ENCODE peak calls at places on chromosomes 3 and 15, in six cellular contexts. One of them, this sample, is unnamed.

GRCh38 chr15:95325763-95326688 is 1004.5 kb upstream of the NR2F2 start:
- DNase-seq in left ventricle myocardium inferior: no peak
- DNase-seq in mucosa of descending colon: no peak
- DNase-seq in GM12878: no peak
- DNase-seq in astrocyte of the cerebellum: no peak
- DNase-seq in astrocyte: peak
- DNase-seq in this sample: no peak

GRCh38 chr3:141250828-141251227 is 19.2 kb downstream of the PXYLP1 start:
- DNase-seq in left ventricle myocardium inferior: no peak
- DNase-seq in mucosa of descending colon: no peak
- DNase-seq in GM12878: no peak
- DNase-seq in astrocyte of the cerebellum: no peak
- DNase-seq in astrocyte: peak
- DNase-seq in this sample: no peak

GRCh38 chr3:190697901-190698300 is 164.6 kb downstream of the GMNC start:
- DNase-seq in left ventricle myocardium inferior: no peak
- DNase-seq in mucosa of descending colon: no peak
- DNase-seq in GM12878: no peak
- DNase-seq in astrocyte of the cerebellum: peak
- DNase-seq in astrocyte: peak
- DNase-seq in this sample: peak

GRCh38 chr15:76140069-76140454 is 80.3 kb downstream of the TMEM266 start:
- DNase-seq in left ventricle myocardium inferior: no peak
- DNase-seq in mucosa of descending colon: no peak
- DNase-seq in GM12878: no peak
- DNase-seq in astrocyte of the cerebellum: no peak
- DNase-seq in astrocyte: no peak
- DNase-seq in this sample: no peak

GRCh38 chr15:31362121-31362520 is 35.5 kb downstream of the KLF13 start:
- DNase-seq in left ventricle myocardium inferior: peak
- DNase-seq in mucosa of descending colon: no peak
- DNase-seq in GM12878: no peak
- DNase-seq in astrocyte of the cerebellum: no peak
- DNase-seq in astrocyte: no peak
- DNase-seq in this sample: no peak

GRCh38 chr15:92928351-92928750 is 28.2 kb downstream of the CHD2 start:
- DNase-seq in left ventricle myocardium inferior: no peak
- DNase-seq in mucosa of descending colon: no peak
- DNase-seq in GM12878: no peak
- DNase-seq in astrocyte of the cerebellum: no peak
- DNase-seq in astrocyte: no peak
- DNase-seq in this sample: no peak

GRCh38 chr3:43217633-43218032 is 68.7 kb upstream of the SNRK start:
- DNase-seq in left ventricle myocardium inferior: no peak
- DNase-seq in mucosa of descending colon: no peak
- DNase-seq in GM12878: no peak
- DNase-seq in astrocyte of the cerebellum: no peak
- DNase-seq in astrocyte: no peak
- DNase-seq in this sample: peak

GRCh38 chr3:150300847-150301517 is 107.1 kb upstream of the TSC22D2 start:
- DNase-seq in left ventricle myocardium inferior: no peak
- DNase-seq in mucosa of descending colon: no peak
- DNase-seq in GM12878: no peak
- DNase-seq in astrocyte of the cerebellum: no peak
- DNase-seq in astrocyte: no peak
- DNase-seq in this sample: no peak

GRCh38 chr15:92681141-92681622 is 25.6 kb upstream of the FAM174B start:
- DNase-seq in left ventricle myocardium inferior: no peak
- DNase-seq in mucosa of descending colon: no peak
- DNase-seq in GM12878: no peak
- DNase-seq in astrocyte of the cerebellum: peak
- DNase-seq in astrocyte: peak
- DNase-seq in this sample: peak

GRCh38 chr15:36883705-36884355 is 216.5 kb downstream of the MEIS2 start:
- DNase-seq in left ventricle myocardium inferior: peak
- DNase-seq in mucosa of descending colon: peak
- DNase-seq in GM12878: peak
- DNase-seq in astrocyte of the cerebellum: peak
- DNase-seq in astrocyte: peak
- DNase-seq in this sample: peak

GRCh38 chr15:90402230-90402629 is 14.2 kb downstream of the IQGAP1 start:
- DNase-seq in left ventricle myocardium inferior: no peak
- DNase-seq in mucosa of descending colon: no peak
- DNase-seq in GM12878: no peak
- DNase-seq in astrocyte of the cerebellum: peak
- DNase-seq in astrocyte: peak
- DNase-seq in this sample: peak

GRCh38 chr3:128342701-128343180 is 123.9 kb downstream of the DNAJB8 start:
- DNase-seq in left ventricle myocardium inferior: no peak
- DNase-seq in mucosa of descending colon: no peak
- DNase-seq in GM12878: no peak
- DNase-seq in astrocyte of the cerebellum: no peak
- DNase-seq in astrocyte: no peak
- DNase-seq in this sample: no peak

GRCh38 chr3:109553573-109554371 is 216.4 kb upstream of the DPPA4 start:
- DNase-seq in left ventricle myocardium inferior: no peak
- DNase-seq in mucosa of descending colon: no peak
- DNase-seq in GM12878: no peak
- DNase-seq in astrocyte of the cerebellum: no peak
- DNase-seq in astrocyte: peak
- DNase-seq in this sample: no peak

GRCh38 chr15:60821462-60822061 is 342.6 kb upstream of the ICE2 start:
- DNase-seq in left ventricle myocardium inferior: no peak
- DNase-seq in mucosa of descending colon: no peak
- DNase-seq in GM12878: no peak
- DNase-seq in astrocyte of the cerebellum: no peak
- DNase-seq in astrocyte: no peak
- DNase-seq in this sample: no peak

GRCh38 chr3:51353566-51354140 is 31.4 kb upstream of the MANF start:
- DNase-seq in left ventricle myocardium inferior: no peak
- DNase-seq in mucosa of descending colon: no peak
- DNase-seq in GM12878: no peak
- DNase-seq in astrocyte of the cerebellum: no peak
- DNase-seq in astrocyte: no peak
- DNase-seq in this sample: no peak

GRCh38 chr3:62672270-62672987 is 202.8 kb downstream of the CADPS start:
- DNase-seq in left ventricle myocardium inferior: no peak
- DNase-seq in mucosa of descending colon: no peak
- DNase-seq in GM12878: no peak
- DNase-seq in astrocyte of the cerebellum: no peak
- DNase-seq in astrocyte: no peak
- DNase-seq in this sample: no peak

GRCh38 chr3:173709026-173709425 is 311.5 kb downstream of the NLGN1 start:
- DNase-seq in left ventricle myocardium inferior: no peak
- DNase-seq in mucosa of descending colon: no peak
- DNase-seq in GM12878: no peak
- DNase-seq in astrocyte of the cerebellum: peak
- DNase-seq in astrocyte: peak
- DNase-seq in this sample: no peak

GRCh38 chr15:100869151-100869999 is 10.3 kb upstream of the ALDH1A3 start:
- DNase-seq in left ventricle myocardium inferior: no peak
- DNase-seq in mucosa of descending colon: no peak
- DNase-seq in GM12878: no peak
- DNase-seq in astrocyte of the cerebellum: no peak
- DNase-seq in astrocyte: no peak
- DNase-seq in this sample: no peak

GRCh38 chr15:22262613-22263020 is 182.3 kb downstream of the OR4M2 start:
- DNase-seq in left ventricle myocardium inferior: no peak
- DNase-seq in mucosa of descending colon: peak
- DNase-seq in GM12878: no peak
- DNase-seq in astrocyte of the cerebellum: no peak
- DNase-seq in astrocyte: no peak
- DNase-seq in this sample: no peak

GRCh38 chr3:161043343-161044035 is 61.7 kb downstream of the B3GALNT1 start:
- DNase-seq in left ventricle myocardium inferior: no peak
- DNase-seq in mucosa of descending colon: no peak
- DNase-seq in GM12878: no peak
- DNase-seq in astrocyte of the cerebellum: no peak
- DNase-seq in astrocyte: no peak
- DNase-seq in this sample: no peak

GRCh38 chr3:52925405-52926313 is 28.3 kb upstream of the STIMATE start:
- DNase-seq in left ventricle myocardium inferior: no peak
- DNase-seq in mucosa of descending colon: no peak
- DNase-seq in GM12878: no peak
- DNase-seq in astrocyte of the cerebellum: no peak
- DNase-seq in astrocyte: no peak
- DNase-seq in this sample: no peak

GRCh38 chr3:49024449-49024848 is 2.5 kb downstream of the NDUFAF3 start:
- DNase-seq in left ventricle myocardium inferior: no peak
- DNase-seq in mucosa of descending colon: no peak
- DNase-seq in GM12878: no peak
- DNase-seq in astrocyte of the cerebellum: no peak
- DNase-seq in astrocyte: no peak
- DNase-seq in this sample: no peak

GRCh38 chr3:169148448-169149348 is 514.8 kb downstream of the MECOM start:
- DNase-seq in left ventricle myocardium inferior: no peak
- DNase-seq in mucosa of descending colon: no peak
- DNase-seq in GM12878: no peak
- DNase-seq in astrocyte of the cerebellum: no peak
- DNase-seq in astrocyte: peak
- DNase-seq in this sample: no peak

GRCh38 chr15:79896131-79896633 is 632 bp downstream of the MTHFS start:
- DNase-seq in left ventricle myocardium inferior: no peak
- DNase-seq in mucosa of descending colon: no peak
- DNase-seq in GM12878: peak
- DNase-seq in astrocyte of the cerebellum: no peak
- DNase-seq in astrocyte: no peak
- DNase-seq in this sample: no peak

GRCh38 chr3:163622384-163622783 is 1455.9 kb downstream of the SI start:
- DNase-seq in left ventricle myocardium inferior: no peak
- DNase-seq in mucosa of descending colon: no peak
- DNase-seq in GM12878: no peak
- DNase-seq in astrocyte of the cerebellum: peak
- DNase-seq in astrocyte: no peak
- DNase-seq in this sample: no peak
- TF ChIP-seq CTCF in left ventricle myocardium inferior: no peak
- TF ChIP-seq CTCF in mucosa of descending colon: no peak
- TF ChIP-seq CTCF in GM12878: no peak
- TF ChIP-seq CTCF in astrocyte of the cerebellum: peak
- TF ChIP-seq CTCF in astrocyte: peak
- TF ChIP-seq CTCF in this sample: no peak

DNA sequence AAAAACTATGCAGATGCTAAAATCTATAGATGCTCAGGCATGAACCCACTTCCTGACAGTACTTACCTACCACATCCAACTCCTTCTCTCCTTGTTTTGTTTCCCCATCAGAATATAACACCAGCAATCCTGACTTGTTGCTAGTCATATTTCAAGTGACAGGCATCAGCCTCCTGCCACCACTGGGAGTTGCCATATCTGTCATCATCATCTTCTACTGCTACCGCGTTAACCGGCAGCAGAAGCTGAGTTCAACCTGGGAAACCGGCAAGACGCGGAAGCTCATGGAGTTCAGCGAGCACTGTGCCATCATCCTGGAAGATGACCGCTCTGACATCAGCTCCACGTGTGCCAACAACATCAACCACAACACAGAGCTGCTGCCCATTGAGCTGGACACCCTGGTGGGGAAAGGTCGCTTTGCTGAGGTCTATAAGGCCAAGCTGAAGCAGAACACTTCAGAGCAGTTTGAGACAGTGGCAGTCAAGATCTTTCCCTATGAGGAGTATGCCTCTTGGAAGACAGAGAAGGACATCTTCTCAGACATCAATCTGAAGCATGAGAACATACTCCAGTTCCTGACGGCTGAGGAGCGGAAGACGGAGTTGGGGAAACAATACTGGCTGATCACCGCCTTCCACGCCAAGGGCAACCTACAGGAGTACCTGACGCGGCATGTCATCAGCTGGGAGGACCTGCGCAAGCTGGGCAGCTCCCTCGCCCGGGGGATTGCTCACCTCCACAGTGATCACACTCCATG is 65.3 kb downstream of the TGFBR2 start:
- DNase-seq in left ventricle myocardium inferior: no peak
- DNase-seq in mucosa of descending colon: no peak
- DNase-seq in GM12878: no peak
- DNase-seq in astrocyte of the cerebellum: no peak
- DNase-seq in astrocyte: no peak
- DNase-seq in this sample: no peak
- H3K4me3 ChIP-seq in left ventricle myocardium inferior: no peak
- H3K4me3 ChIP-seq in mucosa of descending colon: no peak
- H3K4me3 ChIP-seq in GM12878: no peak
- H3K4me3 ChIP-seq in astrocyte of the cerebellum: no peak
- H3K4me3 ChIP-seq in astrocyte: no peak
- H3K4me3 ChIP-seq in this sample: no peak

GRCh38 chr3:57682284-57682683 is 10.6 kb downstream of the DENND6A start:
- DNase-seq in left ventricle myocardium inferior: no peak
- DNase-seq in mucosa of descending colon: no peak
- DNase-seq in GM12878: no peak
- DNase-seq in astrocyte of the cerebellum: no peak
- DNase-seq in astrocyte: no peak
- DNase-seq in this sample: no peak
- TF ChIP-seq CTCF in left ventricle myocardium inferior: no peak
- TF ChIP-seq CTCF in mucosa of descending colon: no peak
- TF ChIP-seq CTCF in GM12878: no peak
- TF ChIP-seq CTCF in astrocyte of the cerebellum: no peak
- TF ChIP-seq CTCF in astrocyte: peak
- TF ChIP-seq CTCF in this sample: peak

GRCh38 chr15:45201557-45202246 is 13.9 kb upstream of the SHF start:
- DNase-seq in left ventricle myocardium inferior: no peak
- DNase-seq in mucosa of descending colon: no peak
- DNase-seq in GM12878: peak
- DNase-seq in astrocyte of the cerebellum: no peak
- DNase-seq in astrocyte: no peak
- DNase-seq in this sample: no peak
- H3K4me3 ChIP-seq in left ventricle myocardium inferior: peak
- H3K4me3 ChIP-seq in mucosa of descending colon: no peak
- H3K4me3 ChIP-seq in GM12878: peak
- H3K4me3 ChIP-seq in astrocyte of the cerebellum: no peak
- H3K4me3 ChIP-seq in astrocyte: no peak
- H3K4me3 ChIP-seq in this sample: no peak

GRCh38 chr15:99361541-99362185 is 110.4 kb downstream of the LRRC28 start:
- DNase-seq in left ventricle myocardium inferior: no peak
- DNase-seq in mucosa of descending colon: no peak
- DNase-seq in GM12878: no peak
- DNase-seq in astrocyte of the cerebellum: no peak
- DNase-seq in astrocyte: no peak
- DNase-seq in this sample: no peak
- TF ChIP-seq CTCF in left ventricle myocardium inferior: peak
- TF ChIP-seq CTCF in mucosa of descending colon: peak
- TF ChIP-seq CTCF in GM12878: peak
- TF ChIP-seq CTCF in astrocyte of the cerebellum: peak
- TF ChIP-seq CTCF in astrocyte: peak
- TF ChIP-seq CTCF in this sample: peak

GRCh38 chr3:58356054-58356453 is 23.4 kb downstream of the PXK start:
- DNase-seq in left ventricle myocardium inferior: no peak
- DNase-seq in mucosa of descending colon: no peak
- DNase-seq in GM12878: no peak
- DNase-seq in astrocyte of the cerebellum: no peak
- DNase-seq in astrocyte: no peak
- DNase-seq in this sample: no peak
- H3K4me3 ChIP-seq in left ventricle myocardium inferior: no peak
- H3K4me3 ChIP-seq in mucosa of descending colon: no peak
- H3K4me3 ChIP-seq in GM12878: no peak
- H3K4me3 ChIP-seq in astrocyte of the cerebellum: no peak
- H3K4me3 ChIP-seq in astrocyte: no peak
- H3K4me3 ChIP-seq in this sample: no peak

GRCh38 chr3:142886938-142887337 is 1.9 kb downstream of the PCOLCE2 start:
- DNase-seq in left ventricle myocardium inferior: no peak
- DNase-seq in mucosa of descending colon: no peak
- DNase-seq in GM12878: no peak
- DNase-seq in astrocyte of the cerebellum: peak
- DNase-seq in astrocyte: peak
- DNase-seq in this sample: no peak
- TF ChIP-seq CTCF in left ventricle myocardium inferior: no peak
- TF ChIP-seq CTCF in mucosa of descending colon: no peak
- TF ChIP-seq CTCF in GM12878: no peak
- TF ChIP-seq CTCF in astrocyte of the cerebellum: no peak
- TF ChIP-seq CTCF in astrocyte: no peak
- TF ChIP-seq CTCF in this sample: no peak

This sample was measured in HFF-Myc.